ENCODE peak calls at places on chromosomes 13 and 19, in nine cellular contexts. One of them, this sample, is unnamed.

GRCh38 chr13:34750078-34750703 is 191.9 kb upstream of the NBEA start:
- DNase-seq in CD8-positive, alpha-beta T cell: no peak
- DNase-seq in SJSA1: no peak
- DNase-seq in left lung: no peak
- DNase-seq in upper lobe of right lung: peak
- DNase-seq in lower leg skin: no peak
- DNase-seq in heart right ventricle: peak
- DNase-seq in A549: no peak
- DNase-seq in effector memory CD4-positive, alpha-beta T cell: no peak
- DNase-seq in this sample: peak

GRCh38 chr13:77028202-77028601 is 1.2 kb upstream of the FBXL3 start:
- DNase-seq in heart right ventricle: no peak
- DNase-seq in A549: no peak
- DNase-seq in lower leg skin: no peak
- DNase-seq in effector memory CD4-positive, alpha-beta T cell: no peak
- DNase-seq in upper lobe of right lung: no peak
- DNase-seq in SJSA1: peak
- DNase-seq in left lung: no peak
- DNase-seq in CD8-positive, alpha-beta T cell: no peak
- DNase-seq in this sample: no peak

GRCh38 chr19:36225219-36225892 is 10.4 kb downstream of the ZNF146 start:
- DNase-seq in SJSA1: peak
- DNase-seq in CD8-positive, alpha-beta T cell: no peak
- DNase-seq in heart right ventricle: no peak
- DNase-seq in left lung: no peak
- DNase-seq in A549: no peak
- DNase-seq in effector memory CD4-positive, alpha-beta T cell: no peak
- DNase-seq in upper lobe of right lung: no peak
- DNase-seq in lower leg skin: no peak
- DNase-seq in this sample: no peak

GRCh38 chr13:23793711-23794110 is 95.5 kb downstream of the MIPEP start:
- DNase-seq in upper lobe of right lung: no peak
- DNase-seq in A549: no peak
- DNase-seq in SJSA1: no peak
- DNase-seq in heart right ventricle: no peak
- DNase-seq in left lung: no peak
- DNase-seq in lower leg skin: no peak
- DNase-seq in CD8-positive, alpha-beta T cell: no peak
- DNase-seq in effector memory CD4-positive, alpha-beta T cell: no peak
- DNase-seq in this sample: no peak

GRCh38 chr19:5977222-5977784 is 637 bp downstream of the RANBP3 start:
- DNase-seq in heart right ventricle: no peak
- DNase-seq in effector memory CD4-positive, alpha-beta T cell: no peak
- DNase-seq in left lung: no peak
- DNase-seq in lower leg skin: no peak
- DNase-seq in A549: no peak
- DNase-seq in upper lobe of right lung: no peak
- DNase-seq in CD8-positive, alpha-beta T cell: no peak
- DNase-seq in SJSA1: no peak
- DNase-seq in this sample: no peak

GRCh38 chr13:47298506-47298905 is 401.7 kb upstream of the HTR2A start:
- DNase-seq in lower leg skin: no peak
- DNase-seq in SJSA1: no peak
- DNase-seq in left lung: no peak
- DNase-seq in CD8-positive, alpha-beta T cell: no peak
- DNase-seq in effector memory CD4-positive, alpha-beta T cell: no peak
- DNase-seq in upper lobe of right lung: no peak
- DNase-seq in heart right ventricle: no peak
- DNase-seq in A549: no peak
- DNase-seq in this sample: no peak

GRCh38 chr13:65504213-65504612 is 1725.9 kb downstream of the PCDH9 start:
- DNase-seq in heart right ventricle: no peak
- DNase-seq in SJSA1: no peak
- DNase-seq in lower leg skin: no peak
- DNase-seq in CD8-positive, alpha-beta T cell: no peak
- DNase-seq in effector memory CD4-positive, alpha-beta T cell: no peak
- DNase-seq in upper lobe of right lung: no peak
- DNase-seq in left lung: no peak
- DNase-seq in A549: no peak
- DNase-seq in this sample: no peak

GRCh38 chr19:3061214-3062161 is 807 bp downstream of the TLE5 start:
- DNase-seq in lower leg skin: no peak
- DNase-seq in left lung: peak
- DNase-seq in CD8-positive, alpha-beta T cell: peak
- DNase-seq in A549: no peak
- DNase-seq in effector memory CD4-positive, alpha-beta T cell: peak
- DNase-seq in heart right ventricle: peak
- DNase-seq in upper lobe of right lung: peak
- DNase-seq in SJSA1: peak
- DNase-seq in this sample: peak

GRCh38 chr13:29594310-29594709 is 1.2 kb downstream of the SLC7A1 start:
- DNase-seq in A549: peak
- DNase-seq in lower leg skin: peak
- DNase-seq in left lung: no peak
- DNase-seq in upper lobe of right lung: no peak
- DNase-seq in heart right ventricle: no peak
- DNase-seq in SJSA1: peak
- DNase-seq in CD8-positive, alpha-beta T cell: no peak
- DNase-seq in effector memory CD4-positive, alpha-beta T cell: peak
- DNase-seq in this sample: peak

GRCh38 chr19:15379996-15380647 is 535 bp upstream of the AKAP8 start:
- DNase-seq in lower leg skin: peak
- DNase-seq in heart right ventricle: no peak
- DNase-seq in CD8-positive, alpha-beta T cell: no peak
- DNase-seq in A549: peak
- DNase-seq in SJSA1: no peak
- DNase-seq in effector memory CD4-positive, alpha-beta T cell: no peak
- DNase-seq in upper lobe of right lung: no peak
- DNase-seq in left lung: peak
- DNase-seq in this sample: no peak

GRCh38 chr19:54299126-54299498 is 13.9 kb downstream of the LILRA5 start:
- DNase-seq in lower leg skin: no peak
- DNase-seq in upper lobe of right lung: no peak
- DNase-seq in heart right ventricle: no peak
- DNase-seq in left lung: no peak
- DNase-seq in SJSA1: no peak
- DNase-seq in A549: no peak
- DNase-seq in CD8-positive, alpha-beta T cell: no peak
- DNase-seq in effector memory CD4-positive, alpha-beta T cell: no peak
- DNase-seq in this sample: no peak

GRCh38 chr19:5976768-5977167 is 1.2 kb downstream of the RANBP3 start:
- DNase-seq in CD8-positive, alpha-beta T cell: no peak
- DNase-seq in effector memory CD4-positive, alpha-beta T cell: no peak
- DNase-seq in lower leg skin: no peak
- DNase-seq in SJSA1: no peak
- DNase-seq in upper lobe of right lung: no peak
- DNase-seq in heart right ventricle: no peak
- DNase-seq in A549: no peak
- DNase-seq in left lung: no peak
- DNase-seq in this sample: no peak

GRCh38 chr19:15836595-15837398 is 21.3 kb upstream of the OR10H1 start:
- DNase-seq in left lung: peak
- DNase-seq in effector memory CD4-positive, alpha-beta T cell: peak
- DNase-seq in CD8-positive, alpha-beta T cell: peak
- DNase-seq in lower leg skin: peak
- DNase-seq in SJSA1: peak
- DNase-seq in upper lobe of right lung: peak
- DNase-seq in heart right ventricle: peak
- DNase-seq in A549: peak
- DNase-seq in this sample: peak

GRCh38 chr19:53969366-53969765 is 6.6 kb downstream of the CACNG8 start:
- DNase-seq in SJSA1: no peak
- DNase-seq in upper lobe of right lung: no peak
- DNase-seq in A549: no peak
- DNase-seq in CD8-positive, alpha-beta T cell: no peak
- DNase-seq in heart right ventricle: no peak
- DNase-seq in effector memory CD4-positive, alpha-beta T cell: no peak
- DNase-seq in left lung: no peak
- DNase-seq in lower leg skin: no peak
- DNase-seq in this sample: peak

GRCh38 chr13:112700291-112701060 is 10.6 kb downstream of the ATP11A start:
- DNase-seq in left lung: peak
- DNase-seq in A549: no peak
- DNase-seq in SJSA1: no peak
- DNase-seq in heart right ventricle: no peak
- DNase-seq in upper lobe of right lung: no peak
- DNase-seq in CD8-positive, alpha-beta T cell: no peak
- DNase-seq in lower leg skin: no peak
- DNase-seq in effector memory CD4-positive, alpha-beta T cell: no peak
- DNase-seq in this sample: peak

GRCh38 chr13:20566424-20566916 is 487 bp upstream of the IFT88 start:
- DNase-seq in upper lobe of right lung: no peak
- DNase-seq in CD8-positive, alpha-beta T cell: no peak
- DNase-seq in heart right ventricle: no peak
- DNase-seq in A549: peak
- DNase-seq in effector memory CD4-positive, alpha-beta T cell: no peak
- DNase-seq in left lung: no peak
- DNase-seq in SJSA1: peak
- DNase-seq in lower leg skin: peak
- DNase-seq in this sample: no peak

GRCh38 chr13:109608503-109608902 is 177.9 kb downstream of the IRS2 start:
- DNase-seq in SJSA1: no peak
- DNase-seq in effector memory CD4-positive, alpha-beta T cell: no peak
- DNase-seq in upper lobe of right lung: no peak
- DNase-seq in lower leg skin: no peak
- DNase-seq in A549: no peak
- DNase-seq in CD8-positive, alpha-beta T cell: no peak
- DNase-seq in left lung: no peak
- DNase-seq in heart right ventricle: no peak
- DNase-seq in this sample: no peak

GRCh38 chr19:56692496-56692895 is 20.9 kb upstream of the ZNF835 start:
- DNase-seq in upper lobe of right lung: no peak
- DNase-seq in CD8-positive, alpha-beta T cell: no peak
- DNase-seq in effector memory CD4-positive, alpha-beta T cell: no peak
- DNase-seq in left lung: no peak
- DNase-seq in SJSA1: no peak
- DNase-seq in A549: no peak
- DNase-seq in lower leg skin: no peak
- DNase-seq in heart right ventricle: no peak
- DNase-seq in this sample: no peak

GRCh38 chr19:56670401-56670960 is 1.1 kb downstream of the ZNF835 start:
- DNase-seq in SJSA1: no peak
- DNase-seq in lower leg skin: no peak
- DNase-seq in CD8-positive, alpha-beta T cell: no peak
- DNase-seq in A549: no peak
- DNase-seq in effector memory CD4-positive, alpha-beta T cell: no peak
- DNase-seq in upper lobe of right lung: no peak
- DNase-seq in left lung: no peak
- DNase-seq in heart right ventricle: no peak
- DNase-seq in this sample: no peak

GRCh38 chr13:64688893-64689677 is 2541.1 kb downstream of the PCDH9 start:
- DNase-seq in left lung: no peak
- DNase-seq in lower leg skin: no peak
- DNase-seq in SJSA1: no peak
- DNase-seq in heart right ventricle: no peak
- DNase-seq in upper lobe of right lung: no peak
- DNase-seq in effector memory CD4-positive, alpha-beta T cell: no peak
- DNase-seq in CD8-positive, alpha-beta T cell: no peak
- DNase-seq in A549: no peak
- DNase-seq in this sample: no peak

GRCh38 chr19:13689050-13689449 is 75.3 kb upstream of the MRI1 start:
- DNase-seq in upper lobe of right lung: no peak
- DNase-seq in lower leg skin: no peak
- DNase-seq in effector memory CD4-positive, alpha-beta T cell: no peak
- DNase-seq in SJSA1: no peak
- DNase-seq in CD8-positive, alpha-beta T cell: no peak
- DNase-seq in A549: no peak
- DNase-seq in heart right ventricle: no peak
- DNase-seq in left lung: no peak
- DNase-seq in this sample: peak

GRCh38 chr13:97901716-97902115 is 51.8 kb upstream of the IPO5 start:
- DNase-seq in A549: no peak
- DNase-seq in effector memory CD4-positive, alpha-beta T cell: no peak
- DNase-seq in lower leg skin: no peak
- DNase-seq in left lung: no peak
- DNase-seq in CD8-positive, alpha-beta T cell: no peak
- DNase-seq in heart right ventricle: no peak
- DNase-seq in upper lobe of right lung: no peak
- DNase-seq in SJSA1: no peak
- DNase-seq in this sample: no peak

GRCh38 chr13:28415994-28416411 is 78.9 kb downstream of the FLT1 start:
- DNase-seq in SJSA1: no peak
- DNase-seq in left lung: no peak
- DNase-seq in upper lobe of right lung: no peak
- DNase-seq in CD8-positive, alpha-beta T cell: no peak
- DNase-seq in heart right ventricle: no peak
- DNase-seq in A549: no peak
- DNase-seq in effector memory CD4-positive, alpha-beta T cell: no peak
- DNase-seq in lower leg skin: no peak
- DNase-seq in this sample: no peak

GRCh38 chr19:41217741-41218140 is 1.3 kb upstream of the AXL start:
- DNase-seq in SJSA1: no peak
- DNase-seq in lower leg skin: no peak
- DNase-seq in effector memory CD4-positive, alpha-beta T cell: no peak
- DNase-seq in upper lobe of right lung: no peak
- DNase-seq in CD8-positive, alpha-beta T cell: no peak
- DNase-seq in A549: no peak
- DNase-seq in left lung: no peak
- DNase-seq in heart right ventricle: no peak
- DNase-seq in this sample: peak
- H3K4me3 ChIP-seq in SJSA1: no peak
- H3K4me3 ChIP-seq in lower leg skin: no peak
- H3K4me3 ChIP-seq in effector memory CD4-positive, alpha-beta T cell: no peak
- H3K4me3 ChIP-seq in upper lobe of right lung: no peak
- H3K4me3 ChIP-seq in CD8-positive, alpha-beta T cell: no peak
- H3K4me3 ChIP-seq in A549: no peak
- H3K4me3 ChIP-seq in left lung: no peak
- H3K4me3 ChIP-seq in heart right ventricle: no peak
- H3K4me3 ChIP-seq in this sample: no peak

GRCh38 chr19:48332351-48332661 is 7.0 kb downstream of the EMP3 start:
- DNase-seq in left lung: no peak
- DNase-seq in A549: no peak
- DNase-seq in CD8-positive, alpha-beta T cell: no peak
- DNase-seq in lower leg skin: no peak
- DNase-seq in heart right ventricle: no peak
- DNase-seq in upper lobe of right lung: no peak
- DNase-seq in SJSA1: no peak
- DNase-seq in effector memory CD4-positive, alpha-beta T cell: no peak
- DNase-seq in this sample: no peak
- H3K4me3 ChIP-seq in left lung: no peak
- H3K4me3 ChIP-seq in A549: peak
- H3K4me3 ChIP-seq in CD8-positive, alpha-beta T cell: peak
- H3K4me3 ChIP-seq in lower leg skin: no peak
- H3K4me3 ChIP-seq in heart right ventricle: peak
- H3K4me3 ChIP-seq in upper lobe of right lung: peak
- H3K4me3 ChIP-seq in SJSA1: no peak
- H3K4me3 ChIP-seq in effector memory CD4-positive, alpha-beta T cell: peak
- H3K4me3 ChIP-seq in this sample: peak

GRCh38 chr19:43640424-43640757 is 741 bp upstream of the CADM4 start:
- DNase-seq in A549: no peak
- DNase-seq in upper lobe of right lung: no peak
- DNase-seq in lower leg skin: no peak
- DNase-seq in CD8-positive, alpha-beta T cell: no peak
- DNase-seq in SJSA1: no peak
- DNase-seq in heart right ventricle: no peak
- DNase-seq in left lung: no peak
- DNase-seq in effector memory CD4-positive, alpha-beta T cell: no peak
- DNase-seq in this sample: no peak
- H3K4me3 ChIP-seq in A549: peak
- H3K4me3 ChIP-seq in upper lobe of right lung: peak
- H3K4me3 ChIP-seq in lower leg skin: no peak
- H3K4me3 ChIP-seq in CD8-positive, alpha-beta T cell: peak
- H3K4me3 ChIP-seq in SJSA1: no peak
- H3K4me3 ChIP-seq in heart right ventricle: peak
- H3K4me3 ChIP-seq in left lung: peak
- H3K4me3 ChIP-seq in effector memory CD4-positive, alpha-beta T cell: peak
- H3K4me3 ChIP-seq in this sample: peak

GRCh38 chr19:32676186-32676894 is 692 bp downstream of the RGS9BP start:
- DNase-seq in CD8-positive, alpha-beta T cell: no peak
- DNase-seq in lower leg skin: no peak
- DNase-seq in A549: peak
- DNase-seq in left lung: no peak
- DNase-seq in heart right ventricle: peak
- DNase-seq in effector memory CD4-positive, alpha-beta T cell: no peak
- DNase-seq in SJSA1: no peak
- DNase-seq in upper lobe of right lung: peak
- DNase-seq in this sample: peak
- H3K4me3 ChIP-seq in CD8-positive, alpha-beta T cell: peak
- H3K4me3 ChIP-seq in lower leg skin: peak
- H3K4me3 ChIP-seq in A549: peak
- H3K4me3 ChIP-seq in left lung: peak
- H3K4me3 ChIP-seq in heart right ventricle: peak
- H3K4me3 ChIP-seq in effector memory CD4-positive, alpha-beta T cell: peak
- H3K4me3 ChIP-seq in SJSA1: peak
- H3K4me3 ChIP-seq in upper lobe of right lung: peak
- H3K4me3 ChIP-seq in this sample: peak

This sample was measured in H7.